ENCODE peak calls at places on chromosome 3, in nine cellular contexts. E, N, O, Y, D, G, W, I and L are unnamed samples.

GRCh38 chr3:82000773-82001172 is 239.3 kb upstream of the GBE1 start:
- DNase-seq in D (no peak), I (no peak), G (no peak), O (no peak), W (no peak), E (no peak), Y (no peak), N (peak; percentile 18), L (peak; percentile 39)

GRCh38 chr3:71511037-71511436 is 72.5 kb downstream of the FOXP1 start:
- DNase-seq in E (no peak), O (no peak), Y (no peak), G (no peak), I (no peak), N (no peak), D (no peak), W (no peak), L (no peak)

GRCh38 chr3:52248816-52249547 is 3.4 kb downstream of the PPM1M start:
- DNase-seq in O (no peak), D (peak; percentile 40), W (no peak), E (no peak), N (no peak), Y (no peak), G (no peak), I (no peak), L (no peak)

GRCh38 chr3:39937874-39938273 is 128.5 kb downstream of the MYRIP start:
- DNase-seq in O (no peak), E (no peak), I (no peak), G (no peak), D (no peak), N (no peak), W (no peak), Y (no peak), L (no peak)

GRCh38 chr3:56303508-56303907 is 164.8 kb downstream of the ERC2 start:
- DNase-seq in O (no peak), W (peak; percentile 46), N (no peak), Y (peak; percentile 4), E (peak; percentile 29), I (no peak), G (peak; percentile 9), D (no peak), L (no peak)

GRCh38 chr3:46664971-46665762 is 28.3 kb downstream of the ALS2CL start:
- DNase-seq in O (no peak), W (peak; percentile 9), E (no peak), N (no peak), Y (no peak), D (no peak), I (no peak), G (no peak), L (no peak)

GRCh38 chr3:42355612-42356011 is 54.8 kb downstream of the LYZL4 start:
- DNase-seq in G (no peak), Y (no peak), I (no peak), N (no peak), O (no peak), D (no peak), E (no peak), W (no peak), L (no peak)

GRCh38 chr3:142165194-142165593 is 15.8 kb upstream of the TFDP2 start:
- DNase-seq in W (no peak), E (no peak), I (no peak), Y (no peak), O (no peak), N (no peak), G (no peak), D (no peak), L (no peak)

GRCh38 chr3:134029734-134030381 is at the start of gene SLCO2A1:
- DNase-seq in E (no peak), W (peak; percentile 69), O (no peak), Y (peak; percentile 32), I (peak; percentile 33), G (peak; percentile 38), D (no peak), N (no peak), L (no peak)

GRCh38 chr3:184096811-184097378 is at the start of gene HTR3E:
- DNase-seq in N (no peak), D (no peak), O (no peak), W (no peak), E (no peak), Y (no peak), G (no peak), I (no peak), L (no peak)

GRCh38 chr3:9067352-9067975 is 104.2 kb upstream of the RAD18 start:
- DNase-seq in N (no peak), E (peak; percentile 62), Y (peak; percentile 20), D (peak; percentile 15), G (peak; percentile 22), W (peak; percentile 53), O (no peak), I (peak; percentile 18), L (peak; percentile 11)